ENCODE peak calls at places on chromosomes 12 and 14, in ten cellular contexts. L is nephron progenitor cell, O is progenitor cell of endocrine pancreas, R is H9, H is suprapubic skin, X is tibial artery, G is astrocyte of the cerebellum, J is lower lobe of right lung, I is GM10248, E is hepatocyte. Z is an unnamed sample.

GRCh38 chr14:93033983-93034670 is 81.6 kb downstream of the ITPK1 start:
- DNase-seq in L (peak; percentile 39), O (no peak), R (peak; percentile 58), H (no peak), X (no peak), G (no peak), J (no peak), I (peak; percentile 88), E (no peak), Z (peak; percentile 45)

GRCh38 chr14:93035917-93036651 is 79.6 kb downstream of the ITPK1 start:
- DNase-seq in L (peak; percentile 36), O (no peak), R (no peak), H (no peak), X (no peak), G (no peak), J (no peak), I (no peak), E (peak; percentile 61), Z (no peak)

GRCh38 chr12:80862606-80863005 is 75.1 kb downstream of the LIN7A start:
- DNase-seq in L (no peak), O (no peak), R (no peak), H (no peak), X (no peak), G (no peak), J (no peak), I (no peak), E (no peak), Z (no peak)

GRCh38 chr14:94819531-94819930 is 49.6 kb upstream of the GSC start:
- DNase-seq in L (no peak), O (no peak), R (no peak), H (no peak), X (no peak), G (no peak), J (no peak), I (no peak), E (no peak), Z (no peak)

GRCh38 chr14:74140374-74140850 is 55.7 kb downstream of the LIN52 start:
- DNase-seq in L (peak; percentile 33), O (no peak), R (no peak), H (peak; percentile 73), X (no peak), G (no peak), J (peak; percentile 84), I (no peak), E (peak; percentile 77), Z (no peak)

GRCh38 chr12:121796855-121797751 is 3.6 kb upstream of the RHOF start:
- DNase-seq in L (peak; percentile 88), O (peak; percentile 74), R (peak; percentile 98), H (peak; percentile 93), X (peak; percentile 99), G (no peak), J (peak; percentile 97), I (no peak), E (peak; percentile 96), Z (peak; percentile 68)

GRCh38 chr12:116278259-116278595 is 734 bp upstream of the MED13L start:
- DNase-seq in L (no peak), O (no peak), R (no peak), H (no peak), X (no peak), G (no peak), J (no peak), I (no peak), E (no peak), Z (no peak)

GRCh38 chr14:49882826-49883694 is 9.8 kb upstream of the ARF6 start:
- DNase-seq in L (no peak), O (no peak), R (peak; percentile 41), H (no peak), X (no peak), G (no peak), J (no peak), I (no peak), E (no peak), Z (no peak)

GRCh38 chr12:19186722-19187661 is 57.5 kb downstream of the PLEKHA5 start:
- DNase-seq in L (no peak), O (no peak), R (no peak), H (no peak), X (no peak), G (peak; percentile 63), J (no peak), I (peak; percentile 18), E (peak; percentile 69), Z (no peak)

GRCh38 chr12:27865421-27865820 is 85.4 kb upstream of the MANSC4 start:
- DNase-seq in L (no peak), O (no peak), R (no peak), H (no peak), X (no peak), G (no peak), J (no peak), I (no peak), E (no peak), Z (no peak)

GRCh38 chr14:28157887-28158791 is 608.4 kb upstream of the FOXG1 start:
- DNase-seq in L (no peak), O (no peak), R (peak; percentile 57), H (no peak), X (no peak), G (no peak), J (no peak), I (no peak), E (no peak), Z (no peak)

GRCh38 chr14:102496955-102497744 is 12.4 kb downstream of the ANKRD9 start:
- DNase-seq in L (no peak), O (no peak), R (no peak), H (no peak), X (no peak), G (no peak), J (no peak), I (no peak), E (peak; percentile 2), Z (no peak)

GRCh38 chr12:126781593-126781992 is 1485.4 kb upstream of the TMEM132C start:
- DNase-seq in L (no peak), O (no peak), R (no peak), H (no peak), X (no peak), G (no peak), J (no peak), I (no peak), E (no peak), Z (no peak)

GRCh38 chr12:4148418-4149056 is 125.0 kb upstream of the CCND2 start:
- DNase-seq in L (no peak), O (no peak), R (no peak), H (no peak), X (peak; percentile 72), G (no peak), J (peak; percentile 77), I (peak; percentile 47), E (no peak), Z (no peak)

GRCh38 chr12:123044351-123044750 is 63.9 kb downstream of the ARL6IP4 start:
- DNase-seq in L (no peak), O (no peak), R (no peak), H (no peak), X (no peak), G (no peak), J (no peak), I (no peak), E (no peak), Z (no peak)

GRCh38 chr12:123045678-123046077 is 65.2 kb downstream of the ARL6IP4 start:
- DNase-seq in L (no peak), O (no peak), R (no peak), H (no peak), X (no peak), G (no peak), J (no peak), I (no peak), E (no peak), Z (no peak)

GRCh38 chr12:123049398-123050250 is 69.1 kb downstream of the ARL6IP4 start:
- DNase-seq in L (no peak), O (no peak), R (no peak), H (no peak), X (no peak), G (no peak), J (no peak), I (no peak), E (no peak), Z (no peak)

GRCh38 chr12:123046431-123046830 is 66.0 kb downstream of the ARL6IP4 start:
- DNase-seq in L (no peak), O (no peak), R (no peak), H (no peak), X (no peak), G (no peak), J (no peak), I (no peak), E (no peak), Z (no peak)

GRCh38 chr12:123047289-123047688 is 66.8 kb downstream of the ARL6IP4 start:
- DNase-seq in L (no peak), O (no peak), R (no peak), H (no peak), X (no peak), G (no peak), J (no peak), I (no peak), E (no peak), Z (no peak)
- TF ChIP-seq CTCF in L (no peak), O (no peak), R (no peak), H (no peak), X (no peak), G (no peak), J (no peak), I (no peak), E (no peak), Z (no peak)

DNA sequence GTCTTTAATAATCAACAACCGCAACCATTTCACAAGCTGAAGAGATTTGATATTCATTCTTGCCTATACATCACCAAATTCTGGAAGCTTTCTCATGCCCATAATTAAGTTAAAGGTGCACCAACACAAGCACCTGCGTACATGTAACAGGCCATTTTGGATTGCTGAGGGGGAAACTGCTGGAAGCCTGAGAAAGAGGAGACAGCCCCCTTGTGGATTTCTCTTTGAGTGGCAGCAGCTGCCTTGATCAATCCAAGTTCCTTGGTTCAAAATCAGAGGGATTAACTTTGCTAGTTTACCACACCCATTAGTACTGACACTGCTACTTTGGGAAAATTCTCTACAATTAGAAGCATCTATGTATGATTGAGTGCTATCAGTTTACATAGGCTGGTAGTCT is 321.1 kb downstream of the NOVA1 start:
- DNase-seq in L (peak; percentile 27), O (no peak), R (peak; percentile 52), H (no peak), X (no peak), G (no peak), J (no peak), I (no peak), E (peak; percentile 7), Z (peak; percentile 45)
- TF ChIP-seq CTCF in L (peak; percentile 48), O (peak; percentile 61), R (peak; percentile 74), H (no peak), X (no peak), G (peak; percentile 53), J (no peak), I (no peak), E (peak; percentile 26), Z (peak; percentile 56)

GRCh38 chr14:35394326-35394725 is 10.2 kb downstream of the NFKBIA start:
- DNase-seq in L (no peak), O (no peak), R (no peak), H (no peak), X (no peak), G (no peak), J (no peak), I (no peak), E (no peak), Z (no peak)
- TF ChIP-seq CTCF in L (no peak), O (no peak), R (no peak), H (no peak), X (no peak), G (no peak), J (no peak), I (no peak), E (no peak), Z (no peak)

DNA sequence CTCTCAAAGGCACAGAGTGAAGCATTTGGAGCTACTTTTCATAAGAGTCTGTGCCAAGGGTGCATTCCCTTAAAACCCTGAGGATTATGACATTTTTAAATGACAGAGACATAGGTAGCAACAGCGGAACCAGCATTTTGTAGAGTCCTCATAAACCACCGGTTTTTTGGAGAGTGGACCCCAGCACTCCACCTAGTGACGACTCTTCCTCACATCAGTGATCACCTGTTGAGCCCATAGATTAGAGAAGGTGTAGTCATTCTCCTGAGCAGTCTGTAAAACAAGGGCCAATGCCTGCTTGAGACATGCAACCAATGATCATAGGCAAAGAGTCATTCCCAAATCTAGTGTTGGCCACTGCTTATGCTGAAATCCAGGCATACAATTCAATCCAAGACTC is 399.1 kb downstream of the GXYLT1 start:
- DNase-seq in L (no peak), O (no peak), R (peak; percentile 38), H (no peak), X (no peak), G (no peak), J (no peak), I (no peak), E (no peak), Z (no peak)
- TF ChIP-seq CTCF in L (no peak), O (no peak), R (peak; percentile 56), H (no peak), X (no peak), G (no peak), J (no peak), I (no peak), E (no peak), Z (no peak)